ENCODE peak calls at places on chromosomes 12 and 14, in five cellular contexts. T is astrocyte, O is psoas muscle, R is GM12878, F is lung. N is an unnamed sample.

GRCh38 chr12:116525418-116526001 is 33.7 kb upstream of the MAP1LC3B2 start:
- DNase-seq in T (peak; percentile 94), O (peak; percentile 74), R (no peak), F (peak; percentile 56), N (peak; percentile 84)

GRCh38 chr14:25042362-25043299 is 7.3 kb downstream of the STXBP6 start:
- DNase-seq in T (peak; percentile 42), O (no peak), R (no peak), F (no peak), N (peak; percentile 31)

GRCh38 chr12:92503029-92503931 is 199.5 kb upstream of the PLEKHG7 start:
- DNase-seq in T (no peak), O (no peak), R (peak; percentile 96), F (no peak), N (no peak)

GRCh38 chr14:88518592-88519512 is 36.0 kb downstream of the PTPN21 start:
- DNase-seq in T (peak; percentile 80), O (no peak), R (no peak), F (no peak), N (no peak)

GRCh38 chr12:16150290-16150689 is 127.2 kb downstream of the SLC15A5 start:
- DNase-seq in T (no peak), O (no peak), R (no peak), F (no peak), N (no peak)

GRCh38 chr14:95516554-95517209 is at the start of gene SYNE3:
- DNase-seq in T (no peak), O (peak; percentile 80), R (no peak), F (no peak), N (no peak)

GRCh38 chr14:105876829-105877228 is 350.4 kb downstream of the TMEM121 start:
- DNase-seq in T (no peak), O (peak; percentile 2), R (no peak), F (no peak), N (no peak)

GRCh38 chr12:63353559-63353958 is 202.6 kb upstream of the AVPR1A start:
- DNase-seq in T (peak; percentile 10), O (no peak), R (no peak), F (no peak), N (no peak)

GRCh38 chr12:1706284-1707016 is 15.6 kb downstream of the ADIPOR2 start:
- DNase-seq in T (no peak), O (no peak), R (no peak), F (no peak), N (no peak)

GRCh38 chr12:97995085-97995484 is 520.3 kb upstream of the TMPO start:
- DNase-seq in T (no peak), O (no peak), R (no peak), F (no peak), N (no peak)

GRCh38 chr12:57586832-57587429 is 4.1 kb upstream of the PIP4K2C start:
- DNase-seq in T (no peak), O (no peak), R (no peak), F (no peak), N (no peak)

GRCh38 chr12:2503762-2504161 is 291.0 kb upstream of the FKBP4 start:
- DNase-seq in T (no peak), O (no peak), R (no peak), F (no peak), N (no peak)

GRCh38 chr12:67562513-67563287 is 85.8 kb upstream of the DYRK2 start:
- DNase-seq in T (no peak), O (no peak), R (no peak), F (no peak), N (no peak)

GRCh38 chr12:2641209-2641608 is 153.6 kb upstream of the FKBP4 start:
- DNase-seq in T (peak; percentile 2), O (no peak), R (no peak), F (no peak), N (no peak)

GRCh38 chr12:130703733-130704375 is 12.2 kb downstream of the RIMBP2 start:
- DNase-seq in T (no peak), O (no peak), R (no peak), F (no peak), N (no peak)

GRCh38 chr12:72273851-72274284 is 1.7 kb downstream of the TRHDE start:
- DNase-seq in T (no peak), O (no peak), R (no peak), F (no peak), N (no peak)

GRCh38 chr14:54354968-54355641 is 41.7 kb upstream of the CDKN3 start:
- DNase-seq in T (no peak), O (no peak), R (no peak), F (no peak), N (no peak)

GRCh38 chr14:100048786-100049185 is 16.4 kb upstream of the EVL start:
- DNase-seq in T (peak; percentile 41), O (no peak), R (no peak), F (no peak), N (no peak)

GRCh38 chr12:115451151-115451784 is 767.3 kb upstream of the TBX3 start:
- DNase-seq in T (no peak), O (no peak), R (no peak), F (no peak), N (no peak)

GRCh38 chr12:107318804-107319535 is 225.6 kb upstream of the CRY1 start:
- DNase-seq in T (peak; percentile 72), O (peak; percentile 23), R (no peak), F (no peak), N (peak; percentile 19)

GRCh38 chr12:130557876-130558770 is 158.0 kb downstream of the RIMBP2 start:
- DNase-seq in T (no peak), O (no peak), R (no peak), F (no peak), N (no peak)

GRCh38 chr12:33488036-33488435 is 48.4 kb upstream of the SYT10 start:
- DNase-seq in T (no peak), O (no peak), R (no peak), F (no peak), N (no peak)

GRCh38 chr12:45591635-45592034 is 137.9 kb upstream of the ARID2 start:
- DNase-seq in T (no peak), O (no peak), R (no peak), F (no peak), N (no peak)

GRCh38 chr12:105805730-105806390 is 332.9 kb downstream of the NUAK1 start:
- DNase-seq in T (no peak), O (peak; percentile 21), R (no peak), F (no peak), N (no peak)

GRCh38 chr12:121829250-121829918 is 25.6 kb downstream of the SETD1B start:
- DNase-seq in T (no peak), O (no peak), R (no peak), F (no peak), N (no peak)

GRCh38 chr12:2654741-2655140 is 140.0 kb upstream of the FKBP4 start:
- DNase-seq in T (no peak), O (no peak), R (no peak), F (no peak), N (no peak)

DNA sequence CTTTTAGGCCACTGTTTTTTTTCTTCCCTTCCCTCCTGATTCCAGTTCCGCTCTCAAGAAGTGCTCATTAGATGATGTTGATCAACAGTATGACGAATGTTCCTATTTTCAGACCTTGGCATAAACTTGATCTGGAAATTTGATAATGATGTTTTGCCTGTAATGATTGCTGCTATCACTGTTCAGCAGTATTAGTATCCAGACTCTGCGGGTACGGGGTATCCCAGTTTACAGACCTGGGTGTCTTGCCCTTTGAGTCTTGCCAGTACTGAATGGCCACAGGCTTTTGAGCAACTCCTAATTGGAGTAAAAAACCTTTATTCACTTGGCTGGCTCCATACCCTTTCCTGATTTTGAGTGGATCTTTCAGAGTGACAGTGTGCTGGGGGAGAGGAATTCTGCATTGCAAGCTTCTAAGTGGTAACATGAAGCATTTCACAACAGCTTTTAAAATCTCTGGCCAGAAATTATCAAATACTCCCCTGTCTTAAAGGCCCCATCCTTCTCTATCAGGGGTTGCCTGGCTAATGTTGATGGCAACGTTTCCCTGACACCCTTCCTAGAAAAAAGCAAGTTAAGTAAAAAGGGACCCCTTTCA is 5.9 kb upstream of the ASB8 start:
- DNase-seq in T (no peak), O (no peak), R (no peak), F (no peak), N (no peak)
- TF ChIP-seq CTCF in T (no peak), O (no peak), R (no peak), F (no peak), N (no peak)

DNA sequence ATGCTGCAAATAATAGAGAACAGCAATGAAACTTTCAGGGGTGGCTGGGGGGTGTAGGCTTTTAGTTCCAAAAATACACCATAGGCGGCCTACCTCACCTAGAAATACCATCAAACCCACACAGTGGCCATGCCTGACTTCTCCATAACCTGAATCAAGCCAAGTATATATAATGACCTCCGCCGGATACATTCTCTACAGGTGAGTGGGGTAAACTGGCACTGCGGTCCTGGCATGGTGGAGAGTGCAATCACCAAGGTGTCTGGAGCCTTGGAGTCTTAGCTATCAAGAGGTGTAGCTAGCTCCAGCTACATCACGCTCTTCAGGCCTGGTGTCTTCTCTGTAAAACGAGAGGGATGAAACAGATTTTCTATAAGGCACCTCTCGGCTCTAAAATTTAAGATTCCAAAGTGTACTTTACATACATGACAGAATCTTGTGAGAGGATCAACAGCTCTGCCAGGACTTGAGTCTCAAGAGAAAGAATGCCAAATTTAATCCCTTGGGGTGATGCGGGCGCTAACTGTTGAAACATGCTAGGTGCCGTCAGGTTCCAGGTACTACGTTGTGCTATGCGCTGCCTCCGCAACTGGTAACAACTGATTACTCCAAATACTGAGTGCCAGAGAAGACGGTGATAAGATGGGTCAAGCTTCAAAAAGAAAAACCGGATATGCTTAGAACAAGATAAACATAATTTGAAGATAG is 1.0 kb downstream of the ZBTB25 start:
- DNase-seq in T (peak; percentile 15), O (no peak), R (no peak), F (no peak), N (peak; percentile 63)
- H3K4me1 ChIP-seq in T (peaks cover 34% of the 10 kb centered on the region), O (peaks cover 56% of the 10 kb centered on the region), R (peaks cover 3% of the 10 kb centered on the region), F (peaks cover 22% of the 10 kb centered on the region), N (peaks cover 6% of the 10 kb centered on the region)

DNA sequence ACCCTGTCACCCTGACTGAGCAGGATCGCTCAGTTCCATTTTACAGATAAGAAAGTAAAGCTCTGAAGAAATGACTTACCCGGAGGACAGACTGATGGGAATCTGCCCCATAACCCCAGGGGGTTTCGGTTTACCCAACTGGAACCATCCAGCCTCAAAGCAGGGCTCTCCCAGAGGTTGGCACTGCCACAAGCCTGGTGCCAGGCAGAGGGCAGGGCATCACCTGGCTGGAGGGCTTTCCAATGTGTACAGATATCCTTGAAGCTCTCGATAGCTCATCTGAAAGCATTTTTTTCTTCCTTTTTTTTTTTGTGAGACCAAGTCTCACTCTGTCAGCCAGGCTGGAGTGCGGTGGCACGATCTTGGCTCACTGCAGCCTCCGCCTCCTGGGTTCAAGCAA is 33.2 kb downstream of the STON2 start:
- DNase-seq in T (no peak), O (no peak), R (no peak), F (no peak), N (no peak)
- H3K27ac ChIP-seq in T (no peak overlapping the region), O (no peak overlapping the region), R (no peak overlapping the region), F (no peak overlapping the region), N (no peak overlapping the region)

DNA sequence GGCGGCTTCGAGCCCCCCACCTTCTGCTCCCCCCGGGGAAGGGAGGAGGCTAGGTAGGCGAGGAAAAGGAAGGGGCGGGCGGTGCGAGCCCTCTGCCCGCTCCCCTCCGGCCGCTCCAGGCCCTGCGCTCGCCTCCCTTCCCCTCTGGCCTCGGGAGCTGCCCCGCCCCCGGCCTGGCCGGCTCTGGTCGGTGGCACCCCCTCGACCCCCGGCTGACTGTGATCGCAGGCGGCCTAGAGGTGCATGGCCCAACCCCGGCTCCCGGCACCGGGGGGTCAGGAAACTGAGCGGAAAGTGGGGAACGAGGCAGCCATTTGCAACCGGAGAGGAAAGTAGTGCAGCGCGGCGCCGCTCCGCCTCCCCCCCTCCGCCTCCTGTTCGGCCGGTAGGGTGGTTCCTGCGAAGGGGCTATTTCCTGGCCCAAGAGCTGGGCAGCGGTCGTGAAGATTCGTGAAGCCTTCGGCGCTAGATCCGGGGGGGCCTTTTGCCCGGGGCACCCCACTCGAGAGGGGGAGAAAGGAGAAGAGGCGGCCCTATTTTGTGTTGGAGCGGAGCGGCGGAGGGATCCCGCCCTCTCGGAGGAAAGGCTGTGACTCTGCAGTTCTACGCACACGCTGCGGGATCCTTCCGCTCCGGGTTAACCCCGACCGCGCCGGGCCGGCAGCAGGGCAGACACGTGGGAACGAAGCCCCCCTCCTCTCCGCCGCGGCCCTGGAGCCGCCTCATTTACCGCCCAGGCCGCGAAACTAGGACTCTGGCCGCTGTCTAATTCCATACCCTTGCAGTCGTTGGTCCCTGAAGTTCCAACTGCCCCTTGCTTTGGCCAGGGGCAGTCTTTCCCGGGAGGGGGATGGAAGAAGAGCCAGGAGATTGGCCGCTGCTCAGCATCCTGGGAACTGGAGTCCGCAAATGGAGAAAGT is at the start of gene KMT2D:
- DNase-seq in T (peak; percentile 97), O (peak; percentile 94), R (peak; percentile 59), F (peak; percentile 90), N (peak; percentile 89)
- TF ChIP-seq CTCF in T (no peak), O (peak; percentile 25), R (peak; percentile 28), F (no peak), N (no peak)

N was measured in prostate gland.